ENCODE peak calls at places on chromosomes 12 and 14, in six cellular contexts. One of them, this sample, is unnamed.

GRCh38 chr12:124191024-124191359 is 103.9 kb upstream of the RFLNA start:
- DNase-seq in G401: no peak
- DNase-seq in CD14-positive monocyte: peak; percentile 45
- DNase-seq in transverse colon: no peak
- DNase-seq in activated T-helper 1 cell treated with Interleukin-2 at 50 U/mL for 16 hours: no peak
- DNase-seq in lower lobe of right lung: no peak
- DNase-seq in this sample: no peak

GRCh38 chr12:124661382-124661781 is 94.0 kb upstream of the NCOR2 start:
- DNase-seq in G401: no peak
- DNase-seq in CD14-positive monocyte: no peak
- DNase-seq in transverse colon: no peak
- DNase-seq in activated T-helper 1 cell treated with Interleukin-2 at 50 U/mL for 16 hours: no peak
- DNase-seq in lower lobe of right lung: no peak
- DNase-seq in this sample: no peak

GRCh38 chr14:61609885-61610284 is 85.4 kb upstream of the HIF1A start:
- DNase-seq in G401: no peak
- DNase-seq in CD14-positive monocyte: no peak
- DNase-seq in transverse colon: no peak
- DNase-seq in activated T-helper 1 cell treated with Interleukin-2 at 50 U/mL for 16 hours: no peak
- DNase-seq in lower lobe of right lung: no peak
- DNase-seq in this sample: no peak

GRCh38 chr12:78229491-78230209 is 399.0 kb downstream of the NAV3 start:
- DNase-seq in G401: peak; percentile 62
- DNase-seq in CD14-positive monocyte: no peak
- DNase-seq in transverse colon: peak; percentile 44
- DNase-seq in activated T-helper 1 cell treated with Interleukin-2 at 50 U/mL for 16 hours: no peak
- DNase-seq in lower lobe of right lung: no peak
- DNase-seq in this sample: no peak

GRCh38 chr14:77979666-77980351 is 179.9 kb downstream of the ADCK1 start:
- DNase-seq in G401: no peak
- DNase-seq in CD14-positive monocyte: no peak
- DNase-seq in transverse colon: no peak
- DNase-seq in activated T-helper 1 cell treated with Interleukin-2 at 50 U/mL for 16 hours: no peak
- DNase-seq in lower lobe of right lung: no peak
- DNase-seq in this sample: no peak

GRCh38 chr14:103500148-103500990 is 22.3 kb downstream of the CKB start:
- DNase-seq in G401: peak; percentile 97
- DNase-seq in CD14-positive monocyte: peak; percentile 68
- DNase-seq in transverse colon: peak; percentile 91
- DNase-seq in activated T-helper 1 cell treated with Interleukin-2 at 50 U/mL for 16 hours: peak; percentile 52
- DNase-seq in lower lobe of right lung: peak; percentile 94
- DNase-seq in this sample: peak; percentile 73

GRCh38 chr14:77593501-77593911 is 22.9 kb downstream of the SPTLC2 start:
- DNase-seq in G401: no peak
- DNase-seq in CD14-positive monocyte: no peak
- DNase-seq in transverse colon: no peak
- DNase-seq in activated T-helper 1 cell treated with Interleukin-2 at 50 U/mL for 16 hours: no peak
- DNase-seq in lower lobe of right lung: no peak
- DNase-seq in this sample: no peak

GRCh38 chr14:56120091-56120632 is 2.0 kb downstream of the PELI2 start:
- DNase-seq in G401: peak; percentile 65
- DNase-seq in CD14-positive monocyte: no peak
- DNase-seq in transverse colon: no peak
- DNase-seq in activated T-helper 1 cell treated with Interleukin-2 at 50 U/mL for 16 hours: no peak
- DNase-seq in lower lobe of right lung: no peak
- DNase-seq in this sample: no peak

GRCh38 chr12:30286345-30286926 is 409.2 kb downstream of the IPO8 start:
- DNase-seq in G401: peak; percentile 5
- DNase-seq in CD14-positive monocyte: no peak
- DNase-seq in transverse colon: no peak
- DNase-seq in activated T-helper 1 cell treated with Interleukin-2 at 50 U/mL for 16 hours: no peak
- DNase-seq in lower lobe of right lung: no peak
- DNase-seq in this sample: no peak

GRCh38 chr12:109767456-109767855 is 53.8 kb downstream of the FAM222A start:
- DNase-seq in G401: no peak
- DNase-seq in CD14-positive monocyte: no peak
- DNase-seq in transverse colon: no peak
- DNase-seq in activated T-helper 1 cell treated with Interleukin-2 at 50 U/mL for 16 hours: no peak
- DNase-seq in lower lobe of right lung: no peak
- DNase-seq in this sample: no peak

GRCh38 chr12:54306925-54307731 is 6.3 kb upstream of the NFE2 start:
- DNase-seq in G401: no peak
- DNase-seq in CD14-positive monocyte: peak; percentile 86
- DNase-seq in transverse colon: peak; percentile 95
- DNase-seq in activated T-helper 1 cell treated with Interleukin-2 at 50 U/mL for 16 hours: no peak
- DNase-seq in lower lobe of right lung: peak; percentile 96
- DNase-seq in this sample: no peak

GRCh38 chr12:27970391-27970980 is 2.0 kb downstream of the PTHLH start:
- DNase-seq in G401: no peak
- DNase-seq in CD14-positive monocyte: no peak
- DNase-seq in transverse colon: no peak
- DNase-seq in activated T-helper 1 cell treated with Interleukin-2 at 50 U/mL for 16 hours: no peak
- DNase-seq in lower lobe of right lung: no peak
- DNase-seq in this sample: no peak

GRCh38 chr14:68926236-68926635 is 52.9 kb downstream of the ACTN1 start:
- DNase-seq in G401: no peak
- DNase-seq in CD14-positive monocyte: no peak
- DNase-seq in transverse colon: no peak
- DNase-seq in activated T-helper 1 cell treated with Interleukin-2 at 50 U/mL for 16 hours: no peak
- DNase-seq in lower lobe of right lung: no peak
- DNase-seq in this sample: no peak

GRCh38 chr12:31772685-31773222 is 43.9 kb upstream of the AMN1 start:
- DNase-seq in G401: no peak
- DNase-seq in CD14-positive monocyte: no peak
- DNase-seq in transverse colon: no peak
- DNase-seq in activated T-helper 1 cell treated with Interleukin-2 at 50 U/mL for 16 hours: no peak
- DNase-seq in lower lobe of right lung: no peak
- DNase-seq in this sample: no peak

This sample was measured in T-helper 17 cell.